ENCODE peak calls at places on chromosomes 12 and 14, in six cellular contexts. Z is nephron progenitor cell; Q is fibroblast of mammary gland; B is vagina; A is A549; D is CD8-positive, alpha-beta T cell. P is an unnamed sample.

GRCh38 chr12:32039341-32039740 is 67.3 kb upstream of the BICD1 start:
- DNase-seq in Z (peak; percentile 27), D (no peak), B (no peak), A (no peak), Q (peak; percentile 22), P (no peak)

GRCh38 chr12:95446511-95446910 is 27.4 kb upstream of the METAP2 start:
- DNase-seq in B (no peak), A (no peak), Z (peak; percentile 76), D (no peak), Q (peak; percentile 47), P (no peak)

GRCh38 chr12:29650371-29650770 is 133.4 kb downstream of the TMTC1 start:
- DNase-seq in B (no peak), Z (no peak), Q (no peak), A (no peak), D (no peak), P (no peak)

GRCh38 chr14:95068521-95068920 is 88.8 kb downstream of the DICER1 start:
- DNase-seq in Z (no peak), A (no peak), Q (no peak), D (no peak), B (peak; percentile 81), P (no peak)

GRCh38 chr12:91988076-91988475 is 157.6 kb downstream of the BTG1 start:
- DNase-seq in Q (no peak), B (no peak), A (no peak), Z (no peak), D (no peak), P (no peak)

GRCh38 chr14:33755358-33755757 is 195.5 kb downstream of the EGLN3 start:
- DNase-seq in D (no peak), Q (no peak), B (no peak), Z (no peak), A (no peak), P (peak; percentile 33)

GRCh38 chr12:19273482-19274330 is 144.2 kb downstream of the PLEKHA5 start:
- DNase-seq in B (no peak), Z (no peak), D (peak; percentile 65), A (peak; percentile 79), Q (peak; percentile 95), P (peak; percentile 96)

GRCh38 chr14:24236689-24237462 is 4.1 kb downstream of the GMPR2 start:
- DNase-seq in Z (no peak), Q (no peak), A (no peak), B (no peak), D (no peak), P (no peak)

GRCh38 chr12:92020983-92021664 is 124.5 kb downstream of the BTG1 start:
- DNase-seq in D (no peak), Z (no peak), B (no peak), Q (no peak), A (no peak), P (no peak)

GRCh38 chr12:75877588-75878381 is 153.8 kb downstream of the PHLDA1 start:
- DNase-seq in B (no peak), Q (no peak), D (no peak), A (no peak), Z (peak; percentile 8), P (no peak)

GRCh38 chr12:65830305-65830704 is 6.0 kb downstream of the HMGA2 start:
- DNase-seq in A (no peak), Q (no peak), Z (no peak), D (no peak), B (no peak), P (no peak)

GRCh38 chr12:85280138-85280983 is at the start of gene ALX1:
- DNase-seq in D (no peak), A (peak; percentile 77), Q (peak; percentile 14), B (no peak), Z (peak; percentile 73), P (no peak)

GRCh38 chr12:32512379-32512778 is 113.0 kb downstream of the FGD4 start:
- DNase-seq in Z (no peak), D (no peak), Q (no peak), A (no peak), B (no peak), P (no peak)

GRCh38 chr12:18805516-18806248 is 67.8 kb downstream of the CAPZA3 start:
- DNase-seq in D (no peak), B (no peak), Q (no peak), Z (peak; percentile 15), A (no peak), P (no peak)

GRCh38 chr12:53952871-53953734 is 1.6 kb upstream of the HOXC12 start:
- DNase-seq in Z (no peak), D (no peak), A (peak; percentile 22), B (no peak), Q (no peak), P (no peak)

GRCh38 chr12:46386877-46387629 is 14.5 kb upstream of the SLC38A2 start:
- DNase-seq in Q (peak; percentile 73), Z (no peak), B (no peak), A (peak; percentile 47), D (no peak), P (no peak)

GRCh38 chr12:99959549-99960170 is 25.1 kb downstream of the ANKS1B start:
- DNase-seq in Z (no peak), Q (peak; percentile 91), D (no peak), A (peak; percentile 64), B (no peak), P (no peak)

GRCh38 chr12:65675141-65675621 is 149.1 kb upstream of the HMGA2 start:
- DNase-seq in B (no peak), Z (no peak), Q (no peak), A (no peak), D (no peak), P (no peak)

GRCh38 chr12:88805692-88806091 is 225.4 kb upstream of the KITLG start:
- DNase-seq in Q (peak; percentile 46), D (no peak), Z (no peak), B (no peak), A (no peak), P (no peak)

GRCh38 chr12:52837781-52838736 is 3.9 kb upstream of the KRT79 start:
- DNase-seq in D (no peak), Q (peak; percentile 34), B (no peak), A (no peak), Z (no peak), P (no peak)

GRCh38 chr12:65389436-65389835 is 111.0 kb downstream of the MSRB3 start:
- DNase-seq in B (no peak), D (no peak), Z (no peak), Q (no peak), A (no peak), P (no peak)

GRCh38 chr12:48132826-48133225 is 13.7 kb downstream of the PFKM start:
- DNase-seq in B (no peak), A (no peak), Z (no peak), Q (no peak), D (no peak), P (no peak)

GRCh38 chr12:89971880-89972279 is 263.2 kb upstream of the ATP2B1 start:
- DNase-seq in A (peak; percentile 74), Z (no peak), D (no peak), Q (no peak), B (no peak), P (no peak)

GRCh38 chr12:126353604-126354003 is 1288.4 kb downstream of the AACS start:
- DNase-seq in Z (no peak), B (no peak), D (no peak), Q (peak; percentile 16), A (no peak), P (peak; percentile 23)

DNA sequence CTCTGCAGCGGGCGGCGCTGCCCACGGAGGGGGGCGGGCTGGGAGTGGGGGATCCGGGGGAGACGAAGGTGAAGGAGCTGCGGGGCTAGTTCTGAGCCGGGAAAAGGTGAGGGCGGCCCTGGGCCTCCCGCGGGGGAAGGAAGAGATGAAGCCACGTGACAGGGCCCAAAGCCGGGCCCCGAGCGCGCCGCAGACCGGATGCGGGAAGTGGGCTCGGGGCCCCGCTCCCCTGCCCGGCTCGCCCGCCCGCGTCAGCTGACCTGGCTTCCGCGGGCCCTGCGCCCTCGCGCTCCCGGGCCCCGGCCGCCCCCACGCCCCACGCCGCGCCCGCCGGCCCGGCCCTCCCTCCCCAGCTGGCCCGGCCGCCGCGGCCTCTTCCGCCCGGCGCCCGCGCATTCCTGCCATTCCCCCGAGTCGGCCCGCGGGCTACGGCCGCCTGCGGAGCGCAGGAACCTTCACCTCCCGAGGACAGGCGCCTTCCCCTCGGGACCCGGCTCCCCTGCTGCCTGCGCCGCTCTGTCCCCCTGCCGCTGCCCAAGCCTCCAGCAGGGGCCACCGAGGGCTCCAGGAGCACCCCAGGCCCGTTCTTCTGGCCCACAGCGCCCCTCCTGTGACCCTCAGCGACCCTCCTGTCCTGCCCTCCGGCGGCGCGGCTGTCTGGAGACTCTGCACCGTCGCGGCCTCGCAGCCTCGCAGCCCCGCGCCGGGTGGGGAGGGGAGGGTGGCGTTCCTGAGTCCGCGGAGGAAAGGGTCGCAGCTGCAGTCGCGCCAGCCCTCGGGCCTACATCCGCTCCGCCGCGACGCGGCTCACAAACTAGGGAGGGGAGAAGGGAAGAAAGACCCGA is 20.4 kb downstream of the NINJ2 start:
- DNase-seq in A (peak; percentile 83), Z (peak; percentile 75), D (peak; percentile 69), Q (peak; percentile 45), B (no peak), P (peak; percentile 13)
- TF ChIP-seq CTCF in A (peak; percentile 24), Z (peak; percentile 36), D (peak; percentile 34), Q (no peak), B (peak; percentile 14), P (peak; percentile 55)

GRCh38 chr14:53358166-53358565 is 205.0 kb upstream of the DDHD1 start:
- DNase-seq in D (no peak), A (no peak), Z (no peak), Q (no peak), B (no peak), P (no peak)
- TF ChIP-seq CTCF in D (no peak), A (no peak), Z (no peak), Q (no peak), B (no peak), P (no peak)

GRCh38 chr14:62162998-62163589 is 400.9 kb downstream of the SNAPC1 start:
- DNase-seq in B (no peak), Z (peak; percentile 28), Q (peak; percentile 46), A (peak; percentile 35), D (no peak), P (peak; percentile 28)
- TF ChIP-seq CTCF in B (peak; percentile 56), Z (peak; percentile 81), Q (peak; percentile 83), A (peak; percentile 81), D (peak; percentile 42), P (peak; percentile 84)

DNA sequence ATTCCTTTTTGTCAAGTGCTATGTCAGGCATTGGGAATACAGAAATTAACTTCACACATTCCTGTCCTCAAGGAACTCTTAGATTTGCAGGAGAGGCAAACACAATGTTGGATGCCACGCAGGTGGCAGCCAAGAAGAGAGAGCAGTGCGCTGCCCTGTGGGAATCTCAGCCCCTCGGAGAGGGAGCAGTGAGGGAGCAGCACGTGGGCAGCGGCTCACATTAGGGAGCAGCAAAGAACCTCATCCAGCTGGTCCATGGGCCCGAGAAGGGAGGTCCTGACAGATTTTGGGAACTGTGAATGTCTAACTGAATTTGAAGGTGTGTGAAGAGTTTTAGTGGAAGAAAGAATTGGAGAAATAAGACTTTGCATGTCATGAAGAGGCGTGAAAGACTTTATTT is 47.2 kb upstream of the EVL start:
- DNase-seq in B (no peak), A (no peak), Z (no peak), Q (no peak), D (no peak), P (no peak)
- TF ChIP-seq CTCF in B (no peak), A (no peak), Z (no peak), Q (no peak), D (no peak), P (no peak)

GRCh38 chr14:77119852-77120251 is 21.7 kb downstream of the ZDHHC22 start:
- DNase-seq in Z (no peak), Q (no peak), D (no peak), B (no peak), A (no peak), P (no peak)
- TF ChIP-seq CTCF in Z (no peak), Q (no peak), D (no peak), B (no peak), A (no peak), P (no peak)

GRCh38 chr14:99899578-99900178 is 106.5 kb downstream of the EML1 start:
- DNase-seq in D (no peak), Q (peak; percentile 50), Z (no peak), B (no peak), A (peak; percentile 15), P (peak; percentile 24)
- TF ChIP-seq CTCF in D (peak; percentile 78), Q (peak; percentile 57), Z (peak; percentile 66), B (peak; percentile 24), A (peak; percentile 50), P (peak; percentile 89)

P was measured in HFFc6.